ENCODE peak calls at places on chromosomes 3 and 15, in seven cellular contexts. One of them, this sample, is unnamed.

GRCh38 chr3:53834429-53835095 is 11.7 kb downstream of the CHDH start:
- DNase-seq in AG10803: peak; percentile 40
- DNase-seq in fibroblast of pulmonary artery: no peak
- DNase-seq in hepatocyte: no peak
- DNase-seq in GM23338: no peak
- DNase-seq in cardiac fibroblast: no peak
- DNase-seq in fibroblast of villous mesenchyme: no peak
- DNase-seq in this sample: no peak

GRCh38 chr15:42461261-42461660 is 29.7 kb downstream of the ZNF106 start:
- DNase-seq in fibroblast of villous mesenchyme: no peak
- DNase-seq in GM23338: no peak
- DNase-seq in cardiac fibroblast: no peak
- DNase-seq in hepatocyte: no peak
- DNase-seq in fibroblast of pulmonary artery: no peak
- DNase-seq in AG10803: no peak
- DNase-seq in this sample: no peak

GRCh38 chr15:80852676-80853075 is 73.5 kb downstream of the CEMIP start:
- DNase-seq in hepatocyte: no peak
- DNase-seq in fibroblast of pulmonary artery: no peak
- DNase-seq in GM23338: no peak
- DNase-seq in cardiac fibroblast: no peak
- DNase-seq in AG10803: no peak
- DNase-seq in fibroblast of villous mesenchyme: no peak
- DNase-seq in this sample: no peak

GRCh38 chr3:10783360-10784346 is 32.4 kb upstream of the SLC6A11 start:
- DNase-seq in hepatocyte: peak; percentile 41
- DNase-seq in fibroblast of pulmonary artery: peak; percentile 40
- DNase-seq in fibroblast of villous mesenchyme: peak; percentile 26
- DNase-seq in GM23338: peak; percentile 78
- DNase-seq in cardiac fibroblast: peak; percentile 24
- DNase-seq in AG10803: peak; percentile 19
- DNase-seq in this sample: peak; percentile 13

GRCh38 chr3:65795166-65795565 is 243.6 kb downstream of the MAGI1 start:
- DNase-seq in AG10803: no peak
- DNase-seq in cardiac fibroblast: no peak
- DNase-seq in fibroblast of villous mesenchyme: no peak
- DNase-seq in fibroblast of pulmonary artery: no peak
- DNase-seq in hepatocyte: no peak
- DNase-seq in GM23338: no peak
- DNase-seq in this sample: no peak

GRCh38 chr3:66572938-66573710 is 72.3 kb upstream of the LRIG1 start:
- DNase-seq in fibroblast of villous mesenchyme: no peak
- DNase-seq in hepatocyte: peak; percentile 46
- DNase-seq in cardiac fibroblast: no peak
- DNase-seq in fibroblast of pulmonary artery: no peak
- DNase-seq in AG10803: no peak
- DNase-seq in GM23338: peak; percentile 95
- DNase-seq in this sample: no peak

GRCh38 chr3:175270199-175270837 is 411.2 kb downstream of the NAALADL2 start:
- DNase-seq in GM23338: peak; percentile 9
- DNase-seq in fibroblast of pulmonary artery: peak; percentile 57
- DNase-seq in AG10803: no peak
- DNase-seq in cardiac fibroblast: peak; percentile 54
- DNase-seq in fibroblast of villous mesenchyme: peak; percentile 50
- DNase-seq in hepatocyte: peak; percentile 6
- DNase-seq in this sample: peak; percentile 59

GRCh38 chr3:23741403-23741706 is 64.4 kb upstream of the UBE2E1 start:
- DNase-seq in fibroblast of pulmonary artery: no peak
- DNase-seq in GM23338: no peak
- DNase-seq in fibroblast of villous mesenchyme: no peak
- DNase-seq in AG10803: no peak
- DNase-seq in cardiac fibroblast: no peak
- DNase-seq in hepatocyte: no peak
- DNase-seq in this sample: no peak

GRCh38 chr3:50156549-50156948 is 1.4 kb downstream of the SEMA3F start:
- DNase-seq in fibroblast of pulmonary artery: no peak
- DNase-seq in AG10803: no peak
- DNase-seq in cardiac fibroblast: no peak
- DNase-seq in GM23338: peak; percentile 49
- DNase-seq in fibroblast of villous mesenchyme: no peak
- DNase-seq in hepatocyte: no peak
- DNase-seq in this sample: no peak

GRCh38 chr3:50155891-50156290 is 767 bp downstream of the SEMA3F start:
- DNase-seq in hepatocyte: no peak
- DNase-seq in AG10803: no peak
- DNase-seq in cardiac fibroblast: peak; percentile 31
- DNase-seq in fibroblast of villous mesenchyme: no peak
- DNase-seq in fibroblast of pulmonary artery: no peak
- DNase-seq in GM23338: peak; percentile 39
- DNase-seq in this sample: no peak

GRCh38 chr3:50156991-50157493 is 1.9 kb downstream of the SEMA3F start:
- DNase-seq in fibroblast of villous mesenchyme: no peak
- DNase-seq in fibroblast of pulmonary artery: peak; percentile 47
- DNase-seq in AG10803: no peak
- DNase-seq in GM23338: peak; percentile 81
- DNase-seq in cardiac fibroblast: peak; percentile 48
- DNase-seq in hepatocyte: peak; percentile 54
- DNase-seq in this sample: no peak

GRCh38 chr3:50158747-50159146 is 3.6 kb downstream of the SEMA3F start:
- DNase-seq in hepatocyte: no peak
- DNase-seq in fibroblast of villous mesenchyme: no peak
- DNase-seq in cardiac fibroblast: no peak
- DNase-seq in fibroblast of pulmonary artery: no peak
- DNase-seq in AG10803: no peak
- DNase-seq in GM23338: no peak
- DNase-seq in this sample: no peak

GRCh38 chr3:50157821-50158556 is 2.9 kb downstream of the SEMA3F start:
- DNase-seq in AG10803: peak; percentile 37
- DNase-seq in cardiac fibroblast: peak; percentile 42
- DNase-seq in fibroblast of pulmonary artery: peak; percentile 31
- DNase-seq in hepatocyte: no peak
- DNase-seq in fibroblast of villous mesenchyme: no peak
- DNase-seq in GM23338: no peak
- DNase-seq in this sample: no peak
- H3K4me3 ChIP-seq in AG10803: no peak overlapping the region
- H3K4me3 ChIP-seq in cardiac fibroblast: no peak overlapping the region
- H3K4me3 ChIP-seq in fibroblast of pulmonary artery: no peak overlapping the region
- H3K4me3 ChIP-seq in hepatocyte: no peak overlapping the region
- H3K4me3 ChIP-seq in fibroblast of villous mesenchyme: no peak overlapping the region
- H3K4me3 ChIP-seq in GM23338: peak overlapping the region; percentile 91
- H3K4me3 ChIP-seq in this sample: no peak overlapping the region

GRCh38 chr3:13016726-13017255 is 56.4 kb downstream of the IQSEC1 start:
- DNase-seq in fibroblast of pulmonary artery: no peak
- DNase-seq in AG10803: no peak
- DNase-seq in GM23338: no peak
- DNase-seq in cardiac fibroblast: no peak
- DNase-seq in hepatocyte: no peak
- DNase-seq in fibroblast of villous mesenchyme: no peak
- DNase-seq in this sample: no peak
- H3K4me3 ChIP-seq in fibroblast of pulmonary artery: no peak overlapping the region
- H3K4me3 ChIP-seq in AG10803: no peak overlapping the region
- H3K4me3 ChIP-seq in GM23338: no peak overlapping the region
- H3K4me3 ChIP-seq in cardiac fibroblast: no peak overlapping the region
- H3K4me3 ChIP-seq in hepatocyte: no peak overlapping the region
- H3K4me3 ChIP-seq in fibroblast of villous mesenchyme: no peak overlapping the region
- H3K4me3 ChIP-seq in this sample: no peak overlapping the region

GRCh38 chr3:112499328-112499727 is at the start of gene BTLA:
- DNase-seq in cardiac fibroblast: no peak
- DNase-seq in hepatocyte: no peak
- DNase-seq in GM23338: no peak
- DNase-seq in AG10803: no peak
- DNase-seq in fibroblast of pulmonary artery: no peak
- DNase-seq in fibroblast of villous mesenchyme: no peak
- DNase-seq in this sample: no peak
- H3K4me3 ChIP-seq in cardiac fibroblast: no peak within 1 kb of the TSS
- H3K4me3 ChIP-seq in hepatocyte: no peak within 1 kb of the TSS
- H3K4me3 ChIP-seq in GM23338: no peak within 1 kb of the TSS
- H3K4me3 ChIP-seq in AG10803: no peak within 1 kb of the TSS
- H3K4me3 ChIP-seq in fibroblast of pulmonary artery: no peak within 1 kb of the TSS
- H3K4me3 ChIP-seq in fibroblast of villous mesenchyme: no peak within 1 kb of the TSS
- H3K4me3 ChIP-seq in this sample: no peak within 1 kb of the TSS

GRCh38 chr3:170353485-170353884 is 4.0 kb upstream of the SKIL start:
- DNase-seq in fibroblast of pulmonary artery: no peak
- DNase-seq in GM23338: no peak
- DNase-seq in AG10803: no peak
- DNase-seq in hepatocyte: no peak
- DNase-seq in cardiac fibroblast: no peak
- DNase-seq in fibroblast of villous mesenchyme: no peak
- DNase-seq in this sample: no peak

GRCh38 chr3:170355738-170356595 is 1.5 kb upstream of the SKIL start:
- DNase-seq in fibroblast of pulmonary artery: peak; percentile 69
- DNase-seq in fibroblast of villous mesenchyme: peak; percentile 77
- DNase-seq in cardiac fibroblast: peak; percentile 71
- DNase-seq in GM23338: peak; percentile 62
- DNase-seq in hepatocyte: peak; percentile 76
- DNase-seq in AG10803: peak; percentile 52
- DNase-seq in this sample: peak; percentile 69

GRCh38 chr3:170346481-170347125 is 10.9 kb upstream of the SKIL start:
- DNase-seq in fibroblast of pulmonary artery: no peak
- DNase-seq in fibroblast of villous mesenchyme: no peak
- DNase-seq in AG10803: peak; percentile 37
- DNase-seq in GM23338: no peak
- DNase-seq in hepatocyte: no peak
- DNase-seq in cardiac fibroblast: no peak
- DNase-seq in this sample: no peak

GRCh38 chr3:170352936-170353335 is 4.6 kb upstream of the SKIL start:
- DNase-seq in fibroblast of pulmonary artery: no peak
- DNase-seq in cardiac fibroblast: no peak
- DNase-seq in hepatocyte: no peak
- DNase-seq in AG10803: no peak
- DNase-seq in fibroblast of villous mesenchyme: no peak
- DNase-seq in GM23338: no peak
- DNase-seq in this sample: no peak

GRCh38 chr3:170350515-170351413 is 6.8 kb upstream of the SKIL start:
- DNase-seq in GM23338: no peak
- DNase-seq in fibroblast of pulmonary artery: no peak
- DNase-seq in cardiac fibroblast: no peak
- DNase-seq in AG10803: no peak
- DNase-seq in fibroblast of villous mesenchyme: peak; percentile 91
- DNase-seq in hepatocyte: no peak
- DNase-seq in this sample: no peak
- H3K4me3 ChIP-seq in GM23338: no peak overlapping the region
- H3K4me3 ChIP-seq in fibroblast of pulmonary artery: no peak overlapping the region
- H3K4me3 ChIP-seq in cardiac fibroblast: no peak overlapping the region
- H3K4me3 ChIP-seq in AG10803: no peak overlapping the region
- H3K4me3 ChIP-seq in fibroblast of villous mesenchyme: no peak overlapping the region
- H3K4me3 ChIP-seq in hepatocyte: no peak overlapping the region
- H3K4me3 ChIP-seq in this sample: no peak overlapping the region

DNA sequence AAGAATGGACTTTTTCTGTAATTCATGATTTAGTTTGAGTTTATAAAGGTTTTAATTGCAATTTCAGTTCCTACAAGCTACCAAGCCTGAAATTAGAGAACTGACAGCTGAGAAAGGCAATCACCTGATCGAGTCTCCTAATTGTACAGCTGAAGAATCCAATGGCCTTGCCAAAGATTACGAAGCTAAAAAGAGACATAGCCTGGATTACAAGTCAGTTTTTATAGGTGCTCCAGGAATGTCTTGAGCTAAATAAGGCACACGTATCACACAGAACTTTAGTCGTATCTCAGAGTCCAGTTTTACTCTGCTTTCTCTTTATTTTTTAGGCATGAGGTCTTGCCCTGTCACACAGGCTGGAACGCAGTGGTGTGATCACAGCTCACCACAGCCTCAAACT is 6.6 kb downstream of the DPH3 start:
- DNase-seq in fibroblast of villous mesenchyme: no peak
- DNase-seq in GM23338: no peak
- DNase-seq in AG10803: no peak
- DNase-seq in fibroblast of pulmonary artery: no peak
- DNase-seq in hepatocyte: no peak
- DNase-seq in cardiac fibroblast: no peak
- DNase-seq in this sample: no peak
- H3K4me3 ChIP-seq in fibroblast of villous mesenchyme: no peak overlapping the region
- H3K4me3 ChIP-seq in GM23338: no peak overlapping the region
- H3K4me3 ChIP-seq in AG10803: no peak overlapping the region
- H3K4me3 ChIP-seq in fibroblast of pulmonary artery: no peak overlapping the region
- H3K4me3 ChIP-seq in hepatocyte: no peak overlapping the region
- H3K4me3 ChIP-seq in cardiac fibroblast: no peak overlapping the region
- H3K4me3 ChIP-seq in this sample: no peak overlapping the region

DNA sequence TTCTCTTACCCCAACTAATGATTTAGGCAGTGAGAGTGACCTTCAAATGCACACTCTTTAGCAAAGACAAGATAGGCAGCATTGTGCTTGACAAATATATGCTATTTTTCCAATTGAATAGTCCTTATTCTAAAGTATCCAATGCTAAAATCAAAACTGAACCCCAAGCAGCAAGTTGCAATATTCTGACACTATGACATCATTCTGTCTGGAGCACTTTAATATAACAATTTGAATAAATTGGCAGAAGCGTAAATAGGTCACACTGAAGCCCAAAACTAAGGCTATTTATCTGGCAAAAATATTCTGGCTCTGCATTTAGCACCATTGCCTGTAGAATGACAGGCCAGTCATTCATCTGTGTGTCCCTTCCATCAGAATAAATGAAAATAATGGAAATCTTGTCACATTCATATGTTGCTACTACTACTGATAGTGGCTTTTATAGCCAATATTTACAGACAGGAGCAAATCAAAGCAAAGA is 2.9 kb downstream of the CBLB start:
- DNase-seq in fibroblast of villous mesenchyme: no peak
- DNase-seq in AG10803: no peak
- DNase-seq in cardiac fibroblast: no peak
- DNase-seq in GM23338: no peak
- DNase-seq in fibroblast of pulmonary artery: no peak
- DNase-seq in hepatocyte: no peak
- DNase-seq in this sample: no peak
- H3K4me3 ChIP-seq in fibroblast of villous mesenchyme: peak overlapping the region; percentile 73
- H3K4me3 ChIP-seq in AG10803: peak overlapping the region; percentile 89
- H3K4me3 ChIP-seq in cardiac fibroblast: peak overlapping the region; percentile 92
- H3K4me3 ChIP-seq in GM23338: no peak overlapping the region
- H3K4me3 ChIP-seq in fibroblast of pulmonary artery: peak overlapping the region; percentile 86
- H3K4me3 ChIP-seq in hepatocyte: peak overlapping the region; percentile 86
- H3K4me3 ChIP-seq in this sample: peak overlapping the region; percentile 75

GRCh38 chr3:45647148-45647619 is 42.0 kb upstream of the SACM1L start:
- DNase-seq in fibroblast of pulmonary artery: peak; percentile 94
- DNase-seq in cardiac fibroblast: peak; percentile 92
- DNase-seq in fibroblast of villous mesenchyme: peak; percentile 95
- DNase-seq in GM23338: no peak
- DNase-seq in hepatocyte: peak; percentile 62
- DNase-seq in AG10803: peak; percentile 88
- DNase-seq in this sample: peak; percentile 90
- H3K4me3 ChIP-seq in fibroblast of pulmonary artery: no peak overlapping the region
- H3K4me3 ChIP-seq in cardiac fibroblast: no peak overlapping the region
- H3K4me3 ChIP-seq in fibroblast of villous mesenchyme: no peak overlapping the region
- H3K4me3 ChIP-seq in GM23338: no peak overlapping the region
- H3K4me3 ChIP-seq in hepatocyte: no peak overlapping the region
- H3K4me3 ChIP-seq in AG10803: no peak overlapping the region
- H3K4me3 ChIP-seq in this sample: no peak overlapping the region

GRCh38 chr15:70555713-70556112 is 207.6 kb downstream of the UACA start:
- DNase-seq in hepatocyte: no peak
- DNase-seq in AG10803: no peak
- DNase-seq in GM23338: no peak
- DNase-seq in cardiac fibroblast: no peak
- DNase-seq in fibroblast of villous mesenchyme: no peak
- DNase-seq in fibroblast of pulmonary artery: no peak
- DNase-seq in this sample: no peak
- H3K4me3 ChIP-seq in hepatocyte: no peak overlapping the region
- H3K4me3 ChIP-seq in AG10803: no peak overlapping the region
- H3K4me3 ChIP-seq in GM23338: no peak overlapping the region
- H3K4me3 ChIP-seq in cardiac fibroblast: no peak overlapping the region
- H3K4me3 ChIP-seq in fibroblast of villous mesenchyme: no peak overlapping the region
- H3K4me3 ChIP-seq in fibroblast of pulmonary artery: no peak overlapping the region
- H3K4me3 ChIP-seq in this sample: no peak overlapping the region